ENCODE peak calls at places on chromosomes 12 and 14, in nine cellular contexts. Q is tibial nerve, O is tibial artery, S is neural crest cell, R is WERI-Rb-1, D is psoas muscle, H is endothelial cell, G is AG09319, M is bronchial epithelial cell. Y is an unnamed sample.

GRCh38 chr12:19520646-19521045 is 81.4 kb downstream of the AEBP2 start:
- DNase-seq in Q (no peak), G (no peak), S (no peak), H (no peak), R (no peak), M (no peak), D (no peak), O (no peak), Y (no peak)

GRCh38 chr12:105580841-105581352 is 250.4 kb downstream of the C12orf75 start:
- DNase-seq in S (no peak), D (no peak), G (no peak), M (peak), H (no peak), R (no peak), O (no peak), Q (no peak), Y (no peak)

GRCh38 chr12:120761581-120761980 is 36.0 kb downstream of the ACADS start:
- DNase-seq in O (no peak), D (no peak), M (peak), R (no peak), S (no peak), H (no peak), Q (no peak), G (no peak), Y (no peak)

GRCh38 chr14:72544615-72545387 is 349.1 kb downstream of the DPF3 start:
- DNase-seq in O (no peak), Q (no peak), G (no peak), M (no peak), R (no peak), D (no peak), S (no peak), H (no peak), Y (no peak)

GRCh38 chr14:46580941-46581671 is 70.5 kb downstream of the RPL10L start:
- DNase-seq in O (no peak), M (peak), Q (no peak), D (no peak), H (peak), S (peak), R (peak), G (no peak), Y (no peak)

GRCh38 chr14:105069554-105069886 is 4.3 kb upstream of the GPR132 start:
- DNase-seq in R (no peak), H (no peak), G (no peak), Q (no peak), O (no peak), M (no peak), S (no peak), D (no peak), Y (no peak)

GRCh38 chr14:47917344-47917954 is 242.0 kb upstream of the MDGA2 start:
- DNase-seq in D (no peak), G (no peak), Q (peak), O (no peak), R (peak), M (peak), H (peak), S (peak), Y (no peak)

GRCh38 chr14:67987596-67987995 is 168.0 kb downstream of the RAD51B start:
- DNase-seq in R (no peak), D (no peak), S (no peak), M (peak), Q (no peak), O (no peak), H (no peak), G (no peak), Y (no peak)

GRCh38 chr12:79954037-79954436 is 19.1 kb upstream of the PPP1R12A start:
- DNase-seq in S (no peak), Q (no peak), O (no peak), R (no peak), G (no peak), D (no peak), H (no peak), M (no peak), Y (no peak)

GRCh38 chr12:2998789-2999264 is 39.6 kb downstream of the TEAD4 start:
- DNase-seq in R (peak), D (peak), O (peak), H (no peak), M (no peak), S (no peak), G (no peak), Q (no peak), Y (no peak)

GRCh38 chr14:52124791-52125661 is 56.2 kb upstream of the NID2 start:
- DNase-seq in M (peak), S (no peak), Q (no peak), O (no peak), G (peak), H (no peak), D (no peak), R (no peak), Y (no peak)

GRCh38 chr12:101567918-101568317 is 26.9 kb upstream of the MYBPC1 start:
- DNase-seq in M (no peak), D (no peak), H (no peak), G (no peak), S (no peak), O (no peak), R (no peak), Q (no peak), Y (no peak)

GRCh38 chr12:237026-237815 is 23.3 kb upstream of the SLC6A12 start:
- DNase-seq in S (no peak), Q (no peak), O (peak), R (no peak), H (no peak), M (no peak), D (no peak), G (no peak), Y (no peak)

GRCh38 chr12:71780207-71780822 is 25.7 kb downstream of the RAB21 start:
- DNase-seq in Q (peak), R (peak), D (no peak), H (peak), S (no peak), O (no peak), G (no peak), M (peak), Y (no peak)

GRCh38 chr14:78181270-78181669 is 11.1 kb downstream of the NRXN3 start:
- DNase-seq in R (no peak), S (no peak), Q (no peak), M (no peak), H (no peak), O (no peak), D (no peak), G (no peak), Y (no peak)

GRCh38 chr12:91781114-91781513 is 364.5 kb downstream of the BTG1 start:
- DNase-seq in O (no peak), Q (no peak), S (no peak), M (peak), R (no peak), G (no peak), H (no peak), D (no peak), Y (no peak)

GRCh38 chr12:91778938-91779400 is 366.7 kb downstream of the BTG1 start:
- DNase-seq in S (no peak), O (peak), D (no peak), M (peak), R (no peak), H (no peak), G (peak), Q (peak), Y (peak)

GRCh38 chr12:91774471-91774921 is 371.1 kb downstream of the BTG1 start:
- DNase-seq in Q (no peak), R (no peak), O (no peak), M (peak), S (no peak), D (no peak), G (peak), H (no peak), Y (no peak)

GRCh38 chr12:91777268-91777997 is 368.2 kb downstream of the BTG1 start:
- DNase-seq in H (no peak), G (no peak), R (no peak), D (no peak), O (no peak), M (peak), S (no peak), Q (no peak), Y (no peak)

DNA sequence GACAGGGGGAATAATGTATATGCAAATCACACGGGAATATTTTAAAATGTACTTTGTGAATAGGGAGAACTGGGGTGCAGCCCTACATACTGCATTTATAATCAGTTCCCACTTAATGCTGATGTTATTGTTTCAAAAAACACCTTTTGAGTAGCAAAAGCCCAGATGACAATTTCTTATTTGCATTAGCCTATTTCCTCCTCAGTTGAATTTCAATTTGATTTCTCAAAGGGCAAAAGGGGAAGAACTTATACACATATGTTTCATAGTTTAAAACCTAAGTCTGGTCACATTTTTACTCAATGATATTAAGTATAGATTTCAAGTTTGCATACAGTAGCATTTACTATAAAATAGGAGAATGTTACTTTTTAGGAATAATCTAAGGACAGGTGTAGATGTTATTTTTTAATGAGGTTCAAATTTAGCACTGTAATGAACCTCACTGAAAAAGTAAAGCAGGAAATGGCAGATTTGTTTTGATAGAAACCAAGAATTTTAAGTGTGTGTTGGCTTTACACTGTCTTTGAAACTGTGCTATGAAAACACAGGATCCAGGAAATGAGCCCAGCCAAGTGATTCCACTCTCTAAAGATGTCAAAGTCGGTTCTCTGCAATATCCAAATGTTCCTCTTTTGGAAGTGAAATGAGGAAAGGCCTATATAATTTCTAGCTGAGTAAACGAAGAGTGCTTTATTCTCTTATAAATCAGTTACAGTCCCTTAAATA is 367.4 kb downstream of the BTG1 start:
- DNase-seq in Q (no peak), O (peak), H (no peak), M (peak), S (no peak), D (no peak), G (no peak), R (no peak), Y (no peak)
- TF ChIP-seq CTCF in Q (no peak), O (no peak), H (no peak), M (no peak), S (no peak), D (no peak), G (no peak), R (no peak), Y (no peak)

DNA sequence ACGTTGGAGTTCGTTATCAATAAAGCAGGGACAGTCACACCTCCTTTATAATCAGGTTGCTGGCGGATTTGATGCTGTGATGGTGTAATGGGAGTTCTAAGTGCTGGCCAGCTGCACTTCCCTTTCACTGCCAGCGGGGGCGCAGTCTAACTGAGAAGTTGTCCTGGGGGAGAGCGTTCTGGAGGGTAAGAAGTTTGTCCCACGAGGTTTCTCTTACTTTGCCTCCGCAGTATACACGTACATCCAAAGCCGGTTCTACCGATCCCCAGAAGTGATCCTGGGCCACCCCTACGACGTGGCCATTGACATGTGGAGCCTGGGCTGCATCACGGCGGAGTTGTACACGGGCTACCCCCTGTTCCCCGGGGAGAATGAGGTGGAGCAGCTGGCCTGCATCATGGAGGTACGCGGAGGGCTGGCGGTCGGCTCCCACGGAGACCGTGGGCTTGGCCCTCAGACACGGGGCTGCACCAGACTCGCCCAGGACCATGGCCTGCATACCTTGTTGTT is 42.7 kb downstream of the DYRK4 start:
- DNase-seq in H (peak), R (peak), S (peak), Q (peak), G (peak), D (peak), O (peak), M (peak), Y (peak)
- TF ChIP-seq CTCF in H (peak), R (peak), S (peak), Q (peak), G (no peak), D (peak), O (peak), M (peak), Y (peak)

DNA sequence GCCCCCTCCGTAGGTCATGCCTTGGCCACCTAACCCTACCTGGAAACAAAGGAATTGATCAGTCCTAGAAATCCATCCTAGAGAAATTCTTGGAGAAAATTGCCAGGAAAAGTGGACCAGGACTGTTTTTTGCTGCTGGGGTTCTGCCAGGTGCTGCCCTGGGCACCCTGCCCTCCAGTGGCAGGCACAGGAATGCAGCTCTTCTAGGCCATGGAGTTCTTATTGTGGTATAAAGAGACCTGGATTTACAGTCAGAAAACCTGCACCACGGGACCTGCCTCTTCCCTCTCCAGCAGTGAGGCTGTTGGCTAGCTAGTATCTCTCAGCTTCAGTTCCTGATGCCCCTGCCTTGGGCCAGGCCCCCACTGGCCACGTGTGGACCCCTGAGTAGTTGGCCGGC is 59.7 kb downstream of the SLC24A4 start:
- DNase-seq in H (no peak), M (peak), Q (no peak), G (no peak), S (no peak), R (no peak), O (no peak), D (no peak), Y (no peak)
- TF ChIP-seq CTCF in H (no peak), M (peak), Q (no peak), G (peak), S (peak), R (peak), O (peak), D (no peak), Y (no peak)

GRCh38 chr14:55942826-55943225 is 175.4 kb upstream of the PELI2 start:
- DNase-seq in S (no peak), D (no peak), M (no peak), G (no peak), Q (no peak), H (no peak), R (no peak), O (no peak), Y (no peak)
- TF ChIP-seq CTCF in S (no peak), D (no peak), M (no peak), G (no peak), Q (no peak), H (no peak), R (no peak), O (no peak), Y (no peak)

GRCh38 chr12:114858388-114859146 is 174.6 kb upstream of the TBX3 start:
- DNase-seq in R (peak), G (no peak), M (no peak), H (no peak), O (no peak), S (no peak), Q (no peak), D (no peak), Y (no peak)
- TF ChIP-seq CTCF in R (peak), G (no peak), M (no peak), H (peak), O (no peak), S (peak), Q (no peak), D (no peak), Y (no peak)

DNA sequence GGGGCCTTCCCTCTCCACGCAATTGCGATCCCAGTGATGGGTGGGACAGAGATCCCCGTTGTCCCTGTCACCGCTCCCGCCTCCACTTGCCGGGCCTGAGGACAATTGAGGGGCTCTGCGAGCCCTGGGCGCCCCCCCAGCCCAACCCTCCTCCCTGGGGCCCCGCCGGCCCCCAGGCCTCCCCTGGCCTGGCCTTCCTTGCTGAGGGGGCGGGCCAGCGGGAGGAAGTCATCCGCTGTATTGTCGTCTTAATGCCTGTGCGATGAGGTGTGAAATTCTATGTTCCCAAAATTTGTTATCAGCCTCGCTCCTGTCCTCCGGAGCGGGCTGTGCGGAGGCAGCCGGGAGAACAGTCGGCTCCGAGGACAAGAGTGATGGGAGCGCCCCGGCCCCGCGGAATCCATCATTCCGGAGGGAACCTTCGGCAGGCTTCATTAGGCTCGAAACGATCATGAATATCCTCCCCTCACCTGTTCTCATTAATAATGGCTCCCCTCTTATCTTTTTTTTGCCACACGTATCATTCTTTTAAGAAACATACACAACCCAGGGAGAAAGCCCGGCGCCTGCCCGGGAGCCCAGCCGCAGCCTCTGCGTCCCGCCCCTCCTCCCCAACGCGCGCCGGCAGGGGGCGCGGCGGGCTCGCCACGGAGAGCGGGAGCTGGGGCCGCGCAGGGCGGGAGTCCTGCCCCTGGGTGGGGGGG is 17.3 kb upstream of the DLK1 start:
- DNase-seq in D (no peak), O (no peak), Q (peak), M (no peak), R (no peak), S (peak), G (no peak), H (peak), Y (no peak)
- TF ChIP-seq CTCF in D (peak), O (peak), Q (peak), M (peak), R (no peak), S (peak), G (peak), H (no peak), Y (peak)

DNA sequence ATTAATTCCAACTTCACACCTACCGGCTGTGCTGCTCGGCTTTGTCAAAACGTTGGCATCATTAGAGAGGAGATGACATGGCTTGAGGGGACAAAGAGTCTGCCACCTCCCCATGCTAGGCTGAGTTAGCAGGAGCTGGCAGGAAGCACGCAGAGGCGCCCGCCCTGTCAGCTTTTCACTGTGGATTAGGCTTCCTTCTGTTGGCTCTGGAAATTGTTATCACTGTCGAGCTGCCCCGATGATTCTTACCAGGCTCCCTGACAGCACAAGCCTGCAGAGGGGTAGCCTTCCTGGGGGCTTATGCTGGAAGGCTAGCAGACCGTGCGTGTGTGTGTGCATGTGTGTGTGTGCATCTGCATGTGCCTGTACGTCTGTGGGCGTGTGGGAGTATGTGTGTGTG is 491.0 kb upstream of the TBX3 start:
- DNase-seq in R (peak), G (no peak), O (no peak), M (no peak), H (no peak), D (no peak), Q (no peak), S (no peak), Y (no peak)
- TF ChIP-seq CTCF in R (no peak), G (no peak), O (no peak), M (no peak), H (no peak), D (no peak), Q (no peak), S (no peak), Y (no peak)

GRCh38 chr12:15787801-15788200 is 1.4 kb downstream of the EPS8 start:
- DNase-seq in M (no peak), S (no peak), D (no peak), R (no peak), H (no peak), G (no peak), Q (no peak), O (no peak), Y (no peak)

GRCh38 chr12:15788266-15789214 is 648 bp downstream of the EPS8 start:
- DNase-seq in O (peak), G (no peak), S (peak), M (peak), H (peak), Q (peak), R (peak), D (peak), Y (no peak)

GRCh38 chr12:15794836-15795235 is 5.6 kb upstream of the EPS8 start:
- DNase-seq in D (no peak), G (no peak), S (no peak), O (no peak), R (no peak), H (no peak), M (no peak), Q (no peak), Y (no peak)

GRCh38 chr12:15794196-15794595 is 5.0 kb upstream of the EPS8 start:
- DNase-seq in D (no peak), H (no peak), G (no peak), M (no peak), R (peak), S (no peak), Q (no peak), O (no peak), Y (no peak)

DNA sequence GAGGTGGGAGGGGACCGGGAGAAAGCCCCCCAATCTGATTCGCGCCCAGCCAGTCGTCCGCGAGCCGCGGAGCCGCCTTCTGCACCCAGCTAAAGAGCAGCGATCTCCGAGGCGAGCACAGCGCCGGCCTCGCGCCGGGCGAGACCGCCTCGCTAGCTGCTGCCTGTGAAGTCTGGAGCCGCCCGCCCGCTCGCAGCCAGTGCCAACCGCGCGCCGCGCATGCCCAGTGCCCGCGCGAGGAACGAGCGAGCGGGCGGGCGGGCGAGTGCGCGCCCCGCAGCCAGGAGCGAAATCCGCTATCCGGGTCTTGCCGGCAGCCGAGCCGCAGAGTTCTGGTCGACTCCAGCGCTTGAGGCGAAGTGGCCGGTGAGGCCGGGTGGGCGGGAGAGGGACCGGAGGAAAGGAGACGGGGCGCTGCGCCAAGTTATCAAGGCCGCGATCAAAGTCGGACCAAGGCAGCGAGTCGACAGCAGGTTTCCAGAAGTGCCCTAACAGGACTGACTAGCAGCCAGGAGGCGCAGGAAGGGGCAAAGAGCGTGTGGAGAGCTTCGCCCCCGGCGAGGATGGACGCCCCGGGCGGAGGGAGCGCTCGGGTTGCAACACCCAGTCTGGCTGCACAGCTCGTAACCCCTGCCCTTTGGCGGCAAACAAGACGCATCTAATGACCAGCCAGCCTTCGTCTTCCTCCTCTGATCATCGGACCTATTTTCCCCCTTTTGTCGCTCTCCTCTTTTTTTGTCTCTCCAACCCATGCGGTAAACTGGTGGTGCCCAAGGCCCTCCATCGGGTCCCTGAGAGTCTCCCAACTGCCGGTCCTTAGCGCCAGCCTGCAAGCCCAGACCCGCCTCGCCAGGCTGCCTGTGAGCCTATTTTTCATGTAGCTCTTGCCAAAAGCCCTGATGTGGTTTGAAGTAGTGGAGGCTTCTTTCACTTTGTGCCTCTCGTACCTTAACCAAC is at the start of gene EPS8:
- DNase-seq in O (peak), Q (peak), H (peak), D (peak), R (peak), S (peak), M (peak), G (peak), Y (peak)
- TF ChIP-seq CTCF in O (no peak), Q (no peak), H (no peak), D (no peak), R (no peak), S (peak), M (peak), G (peak), Y (no peak)